ENCODE peak calls at places on chromosomes 7 and 10, in seven cellular contexts. R, F, N, E, Z, L and B are unnamed samples.

GRCh38 chr7:5354460-5355279 is 69.0 kb downstream of the TNRC18 start:
- DNase-seq in F (no peak), Z (peak), L (no peak), R (no peak), N (no peak), E (no peak), B (no peak)

GRCh38 chr10:124020871-124021823 is 72.3 kb downstream of the CHST15 start:
- DNase-seq in Z (no peak), R (no peak), L (no peak), F (no peak), N (peak), E (no peak), B (no peak)

GRCh38 chr10:24551161-24551560 is 172.5 kb downstream of the ARHGAP21 start:
- DNase-seq in R (no peak), N (no peak), F (no peak), E (no peak), Z (no peak), L (no peak), B (no peak)

GRCh38 chr10:114520453-114520852 is 116.2 kb upstream of the AFAP1L2 start:
- DNase-seq in L (no peak), F (no peak), R (peak), E (no peak), Z (peak), N (peak), B (no peak)

GRCh38 chr7:7790041-7790751 is 71.8 kb upstream of the RPA3 start:
- DNase-seq in E (no peak), L (no peak), Z (peak), N (no peak), F (no peak), R (no peak), B (no peak)

GRCh38 chr7:123714296-123715080 is 34.3 kb downstream of the WASL start:
- DNase-seq in E (no peak), F (no peak), L (no peak), Z (no peak), N (no peak), R (no peak), B (no peak)

GRCh38 chr7:92609921-92610518 is 19.8 kb upstream of the FAM133B start:
- DNase-seq in N (peak), F (no peak), L (no peak), E (no peak), Z (no peak), R (peak), B (no peak)

GRCh38 chr7:155840262-155840885 is 28.1 kb upstream of the SHH start:
- DNase-seq in E (no peak), L (no peak), N (no peak), Z (no peak), R (no peak), F (no peak), B (no peak)

GRCh38 chr7:43639858-43640491 is 57.1 kb downstream of the STK17A start:
- DNase-seq in E (no peak), N (no peak), L (no peak), R (no peak), F (no peak), Z (peak), B (no peak)

GRCh38 chr7:149742075-149742701 is 31.2 kb downstream of the ZNF467 start:
- DNase-seq in E (peak), R (peak), F (peak), Z (peak), N (peak), L (peak), B (peak)

GRCh38 chr10:15719899-15720634 is at the start of gene ITGA8:
- DNase-seq in N (no peak), R (no peak), E (no peak), L (no peak), F (no peak), Z (peak), B (no peak)

GRCh38 chr10:3570330-3570729 is 214.7 kb downstream of the KLF6 start:
- DNase-seq in Z (no peak), E (no peak), R (no peak), N (no peak), F (no peak), L (no peak), B (no peak)

GRCh38 chr7:28573059-28573553 is 160.8 kb downstream of the CREB5 start:
- DNase-seq in F (no peak), E (no peak), Z (peak), L (no peak), N (no peak), R (peak), B (no peak)

GRCh38 chr10:111079781-111080180 is 3.0 kb downstream of the ADRA2A start:
- DNase-seq in E (no peak), R (no peak), L (no peak), Z (no peak), F (no peak), N (no peak), B (no peak)

GRCh38 chr7:66339141-66339540 is 134.0 kb downstream of the TPST1 start:
- DNase-seq in N (no peak), L (no peak), Z (no peak), E (no peak), R (no peak), F (no peak), B (no peak)

GRCh38 chr10:17375936-17376584 is 78.3 kb downstream of the ST8SIA6 start:
- DNase-seq in E (no peak), Z (peak), F (no peak), N (no peak), R (no peak), L (no peak), B (no peak)

GRCh38 chr7:47414342-47415288 is 167.3 kb downstream of the TNS3 start:
- DNase-seq in E (no peak), F (no peak), Z (no peak), R (no peak), L (no peak), N (peak), B (no peak)

GRCh38 chr10:72292223-72292691 is 18.5 kb downstream of the DDIT4 start:
- DNase-seq in E (no peak), F (no peak), L (no peak), Z (no peak), R (peak), N (peak), B (no peak)

GRCh38 chr7:82430518-82431465 is 12.8 kb downstream of the CACNA2D1 start:
- DNase-seq in L (no peak), N (no peak), F (no peak), R (no peak), Z (peak), E (no peak), B (no peak)

GRCh38 chr7:65251851-65252620 is 121.6 kb upstream of the ZNF92 start:
- DNase-seq in N (peak), L (no peak), R (no peak), Z (peak), E (peak), F (no peak), B (no peak)

GRCh38 chr7:35854311-35854710 is 53.5 kb downstream of the SEPTIN7 start:
- DNase-seq in Z (no peak), N (no peak), R (no peak), F (no peak), E (no peak), L (no peak), B (no peak)

GRCh38 chr7:46781901-46782439 is 799.9 kb downstream of the TNS3 start:
- DNase-seq in L (no peak), Z (no peak), N (no peak), R (no peak), F (no peak), E (no peak), B (no peak)

GRCh38 chr7:37480642-37481041 is 32.0 kb upstream of the ELMO1 start:
- DNase-seq in N (no peak), Z (no peak), E (no peak), L (no peak), R (no peak), F (no peak), B (no peak)

GRCh38 chr10:34523017-34523767 is 291.9 kb downstream of the PARD3 start:
- DNase-seq in R (no peak), N (no peak), F (no peak), L (no peak), E (no peak), Z (peak), B (no peak)

GRCh38 chr7:2947381-2947780 is 96.3 kb downstream of the CARD11 start:
- DNase-seq in N (no peak), R (no peak), F (no peak), L (no peak), E (no peak), Z (no peak), B (no peak)

GRCh38 chr7:1693419-1693990 is 23.4 kb downstream of the ELFN1 start:
- DNase-seq in L (no peak), E (no peak), N (no peak), R (no peak), Z (no peak), F (no peak), B (no peak)

GRCh38 chr7:40009301-40009700 is 59.2 kb downstream of the CDK13 start:
- DNase-seq in F (no peak), N (no peak), Z (no peak), L (no peak), E (no peak), R (no peak), B (no peak)

GRCh38 chr10:116096501-116096900 is 176.5 kb downstream of the GFRA1 start:
- DNase-seq in L (no peak), F (no peak), N (no peak), R (no peak), Z (no peak), E (no peak), B (no peak)

GRCh38 chr7:1645071-1646015 is 24.7 kb upstream of the ELFN1 start:
- DNase-seq in Z (no peak), L (no peak), N (no peak), E (no peak), R (no peak), F (no peak), B (no peak)

GRCh38 chr7:69664433-69664832 is 66.2 kb downstream of the AUTS2 start:
- DNase-seq in N (no peak), R (no peak), Z (no peak), E (no peak), F (no peak), L (no peak), B (no peak)

GRCh38 chr7:107826451-107826850 is 23.4 kb upstream of the SLC26A3 start:
- DNase-seq in E (no peak), Z (no peak), L (no peak), F (no peak), R (no peak), N (no peak), B (no peak)

GRCh38 chr10:113617086-113617485 is 46.8 kb downstream of the NRAP start:
- DNase-seq in N (no peak), F (no peak), Z (no peak), L (no peak), E (no peak), R (no peak), B (no peak)

GRCh38 chr7:101333912-101334311 is 12.3 kb upstream of the IFT22 start:
- DNase-seq in E (no peak), F (no peak), Z (no peak), R (no peak), L (no peak), N (no peak), B (no peak)

GRCh38 chr10:71066600-71066999 is 145.8 kb upstream of the UNC5B start:
- DNase-seq in Z (no peak), E (no peak), N (no peak), R (no peak), L (no peak), F (no peak), B (no peak)

GRCh38 chr10:3811331-3811870 is 26.4 kb upstream of the KLF6 start:
- DNase-seq in Z (peak), R (no peak), N (peak), F (no peak), L (peak), E (peak), B (no peak)